ENCODE peak calls at places on chromosomes 2 and 18, in nine cellular contexts. Z, Q, X, A, S, R, L, D and M are unnamed samples.

GRCh38 chr2:177314722-177315264 is 50.3 kb upstream of the NFE2L2 start:
- DNase-seq in D (no peak), S (no peak), L (no peak), R (no peak), A (no peak), Q (no peak), Z (no peak), X (no peak), M (no peak)

GRCh38 chr2:99697811-99698568 is 208.2 kb upstream of the REV1 start:
- DNase-seq in L (no peak), D (peak; percentile 92), S (no peak), R (no peak), X (no peak), Z (no peak), A (no peak), Q (peak; percentile 70), M (no peak)

GRCh38 chr2:98072442-98072841 is 14.5 kb upstream of the VWA3B start:
- DNase-seq in Z (no peak), R (no peak), S (no peak), X (no peak), L (no peak), A (no peak), D (no peak), Q (no peak), M (no peak)

GRCh38 chr2:83067947-83068346 is 1391.1 kb downstream of the SUCLG1 start:
- DNase-seq in S (no peak), Q (no peak), A (no peak), L (no peak), X (no peak), Z (no peak), D (no peak), R (no peak), M (no peak)

GRCh38 chr2:95261602-95262001 is 12.6 kb upstream of the PROM2 start:
- DNase-seq in A (no peak), Z (no peak), Q (no peak), X (no peak), S (no peak), D (no peak), L (no peak), R (peak; percentile 67), M (no peak)

GRCh38 chr2:206693399-206694137 is 24.6 kb downstream of the DYTN start:
- DNase-seq in A (no peak), S (no peak), R (peak; percentile 44), L (peak; percentile 58), D (peak; percentile 66), Z (no peak), X (peak; percentile 50), Q (no peak), M (peak; percentile 24)

GRCh38 chr2:143296089-143296488 is 166.9 kb downstream of the ARHGAP15 start:
- DNase-seq in S (no peak), R (peak; percentile 9), D (no peak), Q (no peak), A (no peak), Z (no peak), L (no peak), X (no peak), M (no peak)

GRCh38 chr18:25233582-25234362 is 118.2 kb downstream of the ZNF521 start:
- DNase-seq in X (no peak), R (no peak), Q (no peak), D (peak; percentile 65), S (no peak), Z (no peak), L (no peak), A (no peak), M (no peak)

GRCh38 chr2:189648846-189649529 is 12.3 kb upstream of the ASNSD1 start:
- DNase-seq in Q (no peak), A (no peak), D (no peak), Z (no peak), X (no peak), L (no peak), S (no peak), R (no peak), M (no peak)

GRCh38 chr2:119229716-119230115 is 6.1 kb downstream of the STEAP3 start:
- DNase-seq in Z (no peak), S (no peak), A (no peak), L (no peak), X (no peak), Q (no peak), R (no peak), D (no peak), M (no peak)

GRCh38 chr18:21914739-21915319 is 174.2 kb downstream of the MIB1 start:
- DNase-seq in A (no peak), S (no peak), Q (no peak), D (peak; percentile 64), Z (no peak), L (peak; percentile 66), X (peak; percentile 48), R (peak; percentile 34), M (no peak)

GRCh38 chr2:206211657-206212255 is 52.1 kb downstream of the EEF1B2 start:
- DNase-seq in D (peak; percentile 9), S (no peak), X (no peak), R (no peak), L (peak; percentile 5), Q (no peak), A (no peak), Z (no peak), M (no peak)

GRCh38 chr2:219177594-219178376 is at the start of gene RETREG2:
- DNase-seq in Z (peak; percentile 76), R (peak; percentile 76), L (peak; percentile 85), X (peak; percentile 83), D (peak; percentile 94), Q (peak; percentile 94), S (peak; percentile 78), A (peak; percentile 63), M (peak; percentile 81)

GRCh38 chr2:219180961-219181360 is 2.9 kb downstream of the RETREG2 start:
- DNase-seq in X (no peak), R (no peak), L (no peak), S (no peak), A (no peak), D (no peak), Q (no peak), Z (no peak), M (no peak)

GRCh38 chr2:219176818-219177593 is at the start of gene CNPPD1:
- DNase-seq in X (peak; percentile 83), L (peak; percentile 94), Q (peak; percentile 89), Z (peak; percentile 88), A (peak; percentile 48), R (peak; percentile 85), S (peak; percentile 63), D (peak; percentile 78), M (peak; percentile 73)

GRCh38 chr2:219179601-219180465 is 1.8 kb downstream of the RETREG2 start:
- DNase-seq in A (no peak), L (no peak), Q (no peak), X (no peak), D (no peak), R (no peak), S (no peak), Z (no peak), M (no peak)

DNA sequence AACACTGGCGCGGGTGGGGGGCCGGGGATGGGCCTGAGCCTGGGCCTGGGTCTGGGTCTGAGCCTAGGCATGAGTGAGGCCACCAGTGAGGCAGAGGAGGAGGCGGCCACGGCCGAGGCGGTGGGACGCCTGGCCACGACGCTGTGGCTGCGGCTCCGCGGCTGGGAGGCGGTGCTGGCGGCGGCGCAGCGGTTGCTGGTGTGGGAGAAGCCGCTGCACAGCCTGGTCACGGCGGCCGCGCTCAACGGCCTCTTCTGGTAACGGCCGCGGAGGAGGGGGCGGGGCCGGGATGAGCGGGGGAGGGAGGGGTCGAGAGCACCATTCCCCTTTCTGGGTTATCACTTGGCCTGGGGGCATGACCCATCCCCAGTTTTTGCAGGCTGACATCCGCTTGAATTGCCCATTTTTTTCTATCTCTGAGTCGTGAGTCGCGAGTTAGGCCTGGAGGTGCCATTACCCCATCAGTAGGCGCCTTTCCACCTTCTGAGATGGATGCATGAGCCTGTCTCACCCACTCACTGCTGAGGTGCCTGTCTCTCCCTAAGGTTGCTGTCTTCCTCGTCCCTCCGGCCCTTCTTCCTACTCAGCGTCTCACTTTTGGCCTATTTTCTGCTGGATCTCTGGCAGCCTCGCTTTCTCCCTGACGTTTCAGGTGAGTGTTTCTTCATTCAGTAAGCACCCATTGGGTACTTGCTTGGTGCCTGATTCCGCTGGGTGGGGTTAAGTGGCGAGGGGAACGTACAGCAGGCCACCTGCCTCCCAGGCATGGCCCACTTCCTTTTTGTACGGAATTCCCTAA is 501 bp downstream of the RETREG2 start:
- DNase-seq in D (peak; percentile 19), R (peak; percentile 49), L (peak; percentile 43), A (no peak), Z (peak; percentile 41), S (no peak), X (peak; percentile 54), Q (peak; percentile 53), M (no peak)
- TF ChIP-seq CTCF in D (no peak), R (no peak), L (no peak), A (no peak), Z (no peak), S (no peak), X (no peak), Q (peak; percentile 1), M (no peak)

DNA sequence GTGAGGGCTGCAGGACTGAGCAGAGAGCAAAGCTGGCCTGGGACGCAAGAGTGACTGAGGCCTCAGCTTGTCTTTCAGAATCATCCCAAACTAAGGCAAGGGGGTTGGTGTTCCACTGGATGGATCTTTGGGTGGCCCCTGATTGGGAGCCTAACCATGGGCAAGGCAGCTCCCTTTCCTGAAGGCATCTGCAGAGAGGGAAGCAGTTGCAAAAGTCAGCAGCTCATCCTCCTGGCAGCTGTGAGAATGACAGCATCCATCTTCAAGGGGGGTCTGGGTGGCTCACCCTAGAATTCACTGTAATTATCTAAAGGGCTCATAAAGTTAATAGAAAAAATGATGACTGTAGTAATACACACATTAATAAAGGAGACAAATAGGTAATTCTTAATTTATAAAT is 46.5 kb upstream of the RAB31 start:
- DNase-seq in L (no peak), S (no peak), D (no peak), Q (no peak), X (no peak), R (no peak), A (no peak), Z (no peak), M (no peak)
- TF ChIP-seq CTCF in L (no peak), S (no peak), D (peak; percentile 43), Q (no peak), X (no peak), R (no peak), A (no peak), Z (no peak), M (no peak)

GRCh38 chr2:84946204-84947009 is 24.6 kb upstream of the KCMF1 start:
- DNase-seq in A (no peak), D (peak; percentile 74), S (no peak), R (peak; percentile 81), Q (no peak), Z (peak; percentile 37), L (peak; percentile 87), X (no peak), M (no peak)
- TF ChIP-seq CTCF in A (no peak), D (no peak), S (no peak), R (no peak), Q (no peak), Z (no peak), L (no peak), X (no peak), M (no peak)

DNA sequence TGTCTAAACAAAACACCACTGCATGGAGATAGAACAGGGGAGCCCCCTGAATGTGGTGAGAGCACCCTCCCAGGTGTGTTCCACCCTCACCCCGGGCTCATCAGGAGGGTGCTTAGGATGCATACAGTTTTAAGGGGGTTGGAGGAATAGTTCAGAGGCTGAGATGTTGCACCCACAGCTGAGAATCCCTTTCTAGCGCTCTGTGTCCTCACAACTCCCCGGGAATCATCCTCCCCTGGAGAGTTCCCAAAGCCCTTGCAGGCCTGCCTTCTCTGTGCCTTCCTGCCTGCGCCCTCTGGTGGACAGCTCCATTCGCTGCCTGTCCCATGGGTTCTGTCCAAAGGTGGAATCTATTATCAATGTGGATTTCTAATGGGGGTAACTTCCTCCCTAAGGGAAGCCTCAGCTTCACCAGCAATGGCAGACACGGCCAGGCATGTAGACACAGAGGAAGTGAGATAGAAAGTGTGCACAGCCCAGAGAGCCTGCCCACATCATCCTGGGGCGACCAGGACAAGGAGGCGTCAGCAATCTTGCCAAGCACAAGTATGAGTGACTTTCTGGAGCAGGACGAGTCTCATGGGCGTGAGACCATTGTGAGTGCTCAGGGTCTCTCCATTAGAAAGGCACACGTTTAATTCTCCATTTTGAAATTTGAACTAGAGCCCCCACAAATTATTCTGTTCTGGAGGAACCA is 1.2 kb upstream of the UGT1A5 start:
- DNase-seq in D (peak; percentile 69), L (peak; percentile 90), R (peak; percentile 69), Z (peak; percentile 54), A (peak; percentile 14), Q (peak; percentile 70), X (peak; percentile 89), S (peak; percentile 78), M (peak; percentile 71)
- TF ChIP-seq CTCF in D (peak; percentile 97), L (peak; percentile 86), R (peak; percentile 96), Z (peak; percentile 78), A (peak; percentile 90), Q (peak; percentile 68), X (peak; percentile 85), S (peak; percentile 83), M (peak; percentile 94)